ENCODE peak calls at places on chromosomes 1 and 21, in eight cellular contexts. W, P, H, U, J, B, X and E are unnamed samples.

GRCh38 chr21:43361493-43362296 is 65.2 kb downstream of the SIK1 start:
- DNase-seq in U (peak), H (no peak), B (no peak), P (no peak), X (no peak), W (peak), J (peak), E (peak)

GRCh38 chr21:32844653-32845443 is 73.3 kb upstream of the PAXBP1 start:
- DNase-seq in U (no peak), H (peak), B (peak), J (peak), X (peak), W (no peak), P (no peak), E (peak)

GRCh38 chr1:117643601-117644000 is 37.8 kb downstream of the TENT5C start:
- DNase-seq in W (no peak), B (no peak), J (no peak), X (no peak), P (no peak), H (no peak), U (no peak), E (no peak)

GRCh38 chr1:225848044-225848955 is 33.9 kb downstream of the TMEM63A start:
- DNase-seq in J (no peak), P (no peak), W (no peak), X (no peak), H (peak), U (peak), B (no peak), E (peak)

GRCh38 chr1:94125551-94126514 is 4.9 kb upstream of the ABCA4 start:
- DNase-seq in B (peak), X (no peak), P (no peak), U (no peak), H (no peak), W (no peak), J (no peak), E (no peak)

GRCh38 chr1:38183094-38183493 is 136.5 kb upstream of the POU3F1 start:
- DNase-seq in P (no peak), H (no peak), X (no peak), U (no peak), J (no peak), B (no peak), W (no peak), E (no peak)

GRCh38 chr1:21229246-21230000 is 52.7 kb upstream of the EIF4G3 start:
- DNase-seq in J (peak), U (no peak), X (peak), H (peak), P (no peak), W (no peak), B (peak), E (peak)

GRCh38 chr1:25030674-25031589 is 100.9 kb upstream of the RUNX3 start:
- DNase-seq in J (no peak), W (peak), U (peak), X (peak), P (peak), H (no peak), B (no peak), E (no peak)

GRCh38 chr1:26696191-26696644 is 403 bp downstream of the ARID1A start:
- DNase-seq in X (no peak), P (no peak), H (no peak), W (peak), U (no peak), B (no peak), J (no peak), E (no peak)